ENCODE peak calls at places on chromosomes 5 and 9, in nine cellular contexts. K, Z, H, W, E, P, S, N and A are unnamed samples.

GRCh38 chr5:37478086-37478485 is 99.0 kb downstream of the WDR70 start:
- DNase-seq in K (no peak), H (no peak), W (no peak), S (no peak), P (no peak), E (no peak), Z (no peak), N (no peak), A (no peak)

GRCh38 chr9:130352081-130352480 is 86.5 kb downstream of the HMCN2 start:
- DNase-seq in K (no peak), E (no peak), H (peak), P (no peak), S (no peak), Z (no peak), W (no peak), N (no peak), A (no peak)

GRCh38 chr9:109779711-109780452 is at the start of gene PALM2AKAP2:
- DNase-seq in W (peak), E (peak), S (no peak), N (peak), P (no peak), Z (peak), K (peak), H (peak), A (peak)

GRCh38 chr5:51386916-51387853 is 3.9 kb downstream of the ISL1 start:
- DNase-seq in K (no peak), P (no peak), W (no peak), E (no peak), Z (peak), H (peak), S (no peak), N (no peak), A (no peak)

GRCh38 chr5:123429993-123430392 is 6.8 kb upstream of the CEP120 start:
- DNase-seq in P (no peak), Z (no peak), S (peak), W (peak), K (no peak), N (no peak), H (peak), E (no peak), A (no peak)

GRCh38 chr5:96318569-96319100 is 114.4 kb downstream of the PCSK1 start:
- DNase-seq in K (no peak), E (no peak), H (no peak), N (no peak), S (no peak), Z (no peak), W (no peak), P (no peak), A (no peak)

GRCh38 chr5:30156156-30156555 is 1037.3 kb upstream of the CDH6 start:
- DNase-seq in W (no peak), N (no peak), S (no peak), P (no peak), K (no peak), Z (no peak), E (no peak), H (no peak), A (no peak)

GRCh38 chr5:168314735-168315411 is 23.4 kb downstream of the WWC1 start:
- DNase-seq in P (no peak), K (no peak), S (no peak), Z (no peak), E (no peak), N (no peak), H (peak), W (peak), A (peak)

GRCh38 chr5:31361906-31362900 is 168.7 kb downstream of the CDH6 start:
- DNase-seq in P (no peak), E (no peak), H (no peak), N (no peak), S (no peak), K (no peak), W (no peak), Z (no peak), A (no peak)

GRCh38 chr9:89137548-89138462 is 40.8 kb downstream of the SHC3 start:
- DNase-seq in H (peak), Z (no peak), N (no peak), P (no peak), W (peak), S (no peak), K (peak), E (peak), A (no peak)

GRCh38 chr5:125294844-125295243 is 548.4 kb upstream of the ZNF608 start:
- DNase-seq in W (no peak), S (no peak), K (no peak), H (no peak), N (no peak), Z (no peak), P (no peak), E (no peak), A (no peak)

GRCh38 chr5:131164931-131165727 is at the start of gene HINT1:
- DNase-seq in K (peak), H (peak), S (peak), W (peak), P (peak), E (peak), N (peak), Z (peak), A (peak)

GRCh38 chr5:2874099-2874498 is 122.6 kb upstream of the IRX2 start:
- DNase-seq in K (peak), S (no peak), Z (no peak), P (no peak), E (no peak), N (no peak), H (no peak), W (no peak), A (peak)

GRCh38 chr9:124098141-124098905 is 86.8 kb downstream of the LHX2 start:
- DNase-seq in E (no peak), P (no peak), Z (peak), K (no peak), H (no peak), W (no peak), N (no peak), S (no peak), A (no peak)

GRCh38 chr5:71471193-71471592 is 15.7 kb downstream of the BDP1 start:
- DNase-seq in N (no peak), K (no peak), W (no peak), S (no peak), Z (no peak), H (peak), P (no peak), E (no peak), A (no peak)

GRCh38 chr5:81852277-81853004 is 101.5 kb upstream of the SSBP2 start:
- DNase-seq in N (no peak), H (no peak), E (peak), P (peak), W (peak), K (no peak), S (peak), Z (peak), A (peak)

GRCh38 chr5:93303291-93303691 is 277.7 kb downstream of the NR2F1-AS1 start:
- DNase-seq in W (no peak), N (no peak), Z (no peak), K (no peak), H (no peak), P (no peak), S (no peak), E (no peak), A (no peak)